ENCODE peak calls at places on chromosomes 6 and 20, in eight cellular contexts. J is chondrocyte; P is NAMALWA; G is germinal center; Y is lower lobe of right lung; Q is activated T-cell treated with anti-CD3 and anti-CD28 coated beads, Interleukin-2, amount 50 U/mL, for 72 hours; N is colonic mucosa; D is left lung. Z is an unnamed sample.

GRCh38 chr6:136723780-136724179 is 68.5 kb downstream of the MAP3K5 start:
- DNase-seq in J (no peak), P (peak), G (peak), Y (peak), Q (peak), N (no peak), D (no peak), Z (no peak)

GRCh38 chr6:150894191-150894744 is 28.8 kb downstream of the MTHFD1L start:
- DNase-seq in J (no peak), P (no peak), G (no peak), Y (no peak), Q (no peak), N (no peak), D (no peak), Z (no peak)

GRCh38 chr6:151616600-151616999 is 122.8 kb downstream of the CCDC170 start:
- DNase-seq in J (no peak), P (no peak), G (no peak), Y (no peak), Q (no peak), N (no peak), D (no peak), Z (no peak)

GRCh38 chr6:96816182-96816888 is 20.9 kb downstream of the GPR63 start:
- DNase-seq in J (no peak), P (no peak), G (no peak), Y (no peak), Q (no peak), N (no peak), D (no peak), Z (no peak)

GRCh38 chr20:48728042-48728837 is 99.6 kb downstream of the PREX1 start:
- DNase-seq in J (peak), P (no peak), G (no peak), Y (no peak), Q (no peak), N (no peak), D (no peak), Z (no peak)

GRCh38 chr6:5190467-5190866 is 70.3 kb downstream of the LYRM4 start:
- DNase-seq in J (no peak), P (no peak), G (no peak), Y (no peak), Q (no peak), N (no peak), D (no peak), Z (peak)

GRCh38 chr6:50822078-50822476 is 3.4 kb downstream of the TFAP2B start:
- DNase-seq in J (no peak), P (no peak), G (no peak), Y (no peak), Q (no peak), N (no peak), D (no peak), Z (no peak)

GRCh38 chr20:36312724-36313441 is 6.7 kb downstream of the DLGAP4 start:
- DNase-seq in J (no peak), P (no peak), G (no peak), Y (no peak), Q (no peak), N (peak), D (no peak), Z (no peak)

GRCh38 chr6:8080338-8081151 is 16.4 kb upstream of the BLOC1S5 start:
- DNase-seq in J (no peak), P (no peak), G (no peak), Y (no peak), Q (no peak), N (no peak), D (no peak), Z (no peak)

GRCh38 chr6:170293881-170294755 is 3.2 kb upstream of the DLL1 start:
- DNase-seq in J (no peak), P (no peak), G (no peak), Y (no peak), Q (no peak), N (no peak), D (no peak), Z (peak)

GRCh38 chr6:77463881-77464867 is 883 bp upstream of the HTR1B start:
- DNase-seq in J (peak), P (no peak), G (no peak), Y (peak), Q (no peak), N (no peak), D (no peak), Z (no peak)

GRCh38 chr6:53347250-53347920 is 1.4 kb downstream of the ELOVL5 start:
- DNase-seq in J (no peak), P (peak), G (no peak), Y (no peak), Q (no peak), N (peak), D (no peak), Z (no peak)

GRCh38 chr6:33241968-33242367 is 29.7 kb downstream of the VPS52 start:
- DNase-seq in J (no peak), P (no peak), G (no peak), Y (no peak), Q (no peak), N (no peak), D (no peak), Z (no peak)

GRCh38 chr20:20732641-20733040 is 20.2 kb upstream of the RALGAPA2 start:
- DNase-seq in J (no peak), P (no peak), G (no peak), Y (no peak), Q (no peak), N (no peak), D (no peak), Z (no peak)

GRCh38 chr6:75098709-75099108 is 107.1 kb downstream of the COL12A1 start:
- DNase-seq in J (no peak), P (no peak), G (no peak), Y (no peak), Q (no peak), N (peak), D (peak), Z (peak)

GRCh38 chr20:34579191-34579661 is 20.7 kb downstream of the MAP1LC3A start:
- DNase-seq in J (no peak), P (no peak), G (no peak), Y (no peak), Q (no peak), N (peak), D (no peak), Z (peak)

GRCh38 chr6:139981810-139982550 is 607.5 kb upstream of the CITED2 start:
- DNase-seq in J (no peak), P (peak), G (no peak), Y (no peak), Q (no peak), N (peak), D (no peak), Z (no peak)

GRCh38 chr6:1527098-1527497 is 82.6 kb upstream of the FOXC1 start:
- DNase-seq in J (no peak), P (no peak), G (no peak), Y (no peak), Q (peak), N (peak), D (peak), Z (no peak)

GRCh38 chr20:32333181-32333987 is 24.7 kb upstream of the ASXL1 start:
- DNase-seq in J (no peak), P (no peak), G (no peak), Y (no peak), Q (peak), N (no peak), D (no peak), Z (no peak)

GRCh38 chr20:57244627-57245214 is 21.7 kb downstream of the BMP7 start:
- DNase-seq in J (no peak), P (peak), G (no peak), Y (no peak), Q (no peak), N (no peak), D (no peak), Z (no peak)

GRCh38 chr6:14664112-14664592 is 546.6 kb downstream of the CD83 start:
- DNase-seq in J (no peak), P (peak), G (peak), Y (no peak), Q (peak), N (no peak), D (no peak), Z (no peak)

GRCh38 chr6:65701325-65701724 is 5.7 kb downstream of the EYS start:
- DNase-seq in J (no peak), P (no peak), G (no peak), Y (no peak), Q (no peak), N (no peak), D (no peak), Z (no peak)

GRCh38 chr6:125236536-125237327 is 65.0 kb downstream of the HDDC2 start:
- DNase-seq in J (no peak), P (no peak), G (no peak), Y (no peak), Q (no peak), N (no peak), D (no peak), Z (no peak)

GRCh38 chr20:58481541-58482021 is 33.6 kb downstream of the APCDD1L start:
- DNase-seq in J (no peak), P (peak), G (peak), Y (no peak), Q (peak), N (peak), D (no peak), Z (peak)

GRCh38 chr6:129402244-129402643 is 307.7 kb downstream of the ARHGAP18 start:
- DNase-seq in J (no peak), P (no peak), G (no peak), Y (no peak), Q (no peak), N (no peak), D (no peak), Z (no peak)

GRCh38 chr20:23548408-23548807 is 19.9 kb downstream of the CST9L start:
- DNase-seq in J (no peak), P (no peak), G (no peak), Y (no peak), Q (no peak), N (no peak), D (no peak), Z (no peak)

GRCh38 chr6:49341869-49342268 is 121.2 kb downstream of the MMUT start:
- DNase-seq in J (no peak), P (no peak), G (no peak), Y (no peak), Q (no peak), N (no peak), D (no peak), Z (no peak)

GRCh38 chr6:40164345-40164755 is 230.1 kb upstream of the MOCS1 start:
- DNase-seq in J (peak), P (peak), G (no peak), Y (no peak), Q (no peak), N (no peak), D (no peak), Z (peak)

GRCh38 chr20:34008477-34008876 is 14.8 kb downstream of the RALY start:
- DNase-seq in J (no peak), P (no peak), G (no peak), Y (no peak), Q (no peak), N (no peak), D (no peak), Z (no peak)

GRCh38 chr20:43564993-43565757 is 6.3 kb downstream of the SGK2 start:
- DNase-seq in J (no peak), P (no peak), G (no peak), Y (no peak), Q (no peak), N (no peak), D (no peak), Z (no peak)

Z was measured in H54.